ENCODE peak calls at places on chromosomes 3 and 15, in five cellular contexts. One of them, this sample, is unnamed. For H3K4me1, the result is how much of the 10 kb centered on the place peaks cover.

GRCh38 chr15:90982135-90982534 is 12.2 kb downstream of the PRC1 start:
- DNase-seq in HCT116: no peak
- DNase-seq in breast epithelium: no peak
- DNase-seq in stomach: no peak
- DNase-seq in K562: no peak
- DNase-seq in this sample: no peak

GRCh38 chr3:196080997-196081833 is 675 bp downstream of the TFRC start:
- DNase-seq in HCT116: no peak
- DNase-seq in stomach: peak
- DNase-seq in breast epithelium: peak
- DNase-seq in K562: peak
- DNase-seq in this sample: no peak

GRCh38 chr3:71129611-71130515 is 453.7 kb downstream of the FOXP1 start:
- DNase-seq in K562: no peak
- DNase-seq in breast epithelium: no peak
- DNase-seq in stomach: no peak
- DNase-seq in HCT116: no peak
- DNase-seq in this sample: no peak

GRCh38 chr3:185856652-185857051 is 31.8 kb upstream of the IGF2BP2 start:
- DNase-seq in breast epithelium: no peak
- DNase-seq in HCT116: no peak
- DNase-seq in K562: no peak
- DNase-seq in stomach: no peak
- DNase-seq in this sample: no peak

GRCh38 chr3:5053021-5053831 is 68.9 kb upstream of the ARL8B start:
- DNase-seq in stomach: no peak
- DNase-seq in K562: no peak
- DNase-seq in breast epithelium: no peak
- DNase-seq in HCT116: no peak
- DNase-seq in this sample: no peak

GRCh38 chr15:67109141-67110034 is 44.0 kb downstream of the SMAD3 start:
- DNase-seq in stomach: no peak
- DNase-seq in breast epithelium: no peak
- DNase-seq in K562: no peak
- DNase-seq in HCT116: no peak
- DNase-seq in this sample: no peak

GRCh38 chr3:59567656-59568055 is 517.8 kb upstream of the CFAP20DC start:
- DNase-seq in breast epithelium: no peak
- DNase-seq in HCT116: no peak
- DNase-seq in stomach: no peak
- DNase-seq in K562: no peak
- DNase-seq in this sample: no peak

GRCh38 chr3:139280027-139280671 is 63.7 kb upstream of the MRPS22 start:
- DNase-seq in HCT116: no peak
- DNase-seq in K562: no peak
- DNase-seq in breast epithelium: no peak
- DNase-seq in stomach: no peak
- DNase-seq in this sample: no peak

GRCh38 chr15:20340331-20340811 is 201.2 kb downstream of the GOLGA6L6 start:
- DNase-seq in HCT116: no peak
- DNase-seq in stomach: peak
- DNase-seq in breast epithelium: peak
- DNase-seq in K562: peak
- DNase-seq in this sample: peak

GRCh38 chr15:72541714-72542113 is 67.6 kb downstream of the ARIH1 start:
- DNase-seq in stomach: no peak
- DNase-seq in K562: no peak
- DNase-seq in breast epithelium: no peak
- DNase-seq in HCT116: no peak
- DNase-seq in this sample: no peak

GRCh38 chr3:123757281-123757940 is 126.7 kb downstream of the MYLK start:
- DNase-seq in HCT116: no peak
- DNase-seq in breast epithelium: peak
- DNase-seq in stomach: no peak
- DNase-seq in K562: no peak
- DNase-seq in this sample: no peak

GRCh38 chr15:73341886-73342600 is 26.7 kb downstream of the HCN4 start:
- DNase-seq in breast epithelium: peak
- DNase-seq in stomach: no peak
- DNase-seq in K562: no peak
- DNase-seq in HCT116: no peak
- DNase-seq in this sample: no peak

GRCh38 chr3:166243511-166243910 is 406.3 kb upstream of the BCHE start:
- DNase-seq in breast epithelium: no peak
- DNase-seq in stomach: no peak
- DNase-seq in HCT116: no peak
- DNase-seq in K562: no peak
- DNase-seq in this sample: no peak

GRCh38 chr3:13364602-13365271 is 55.4 kb downstream of the NUP210 start:
- DNase-seq in stomach: no peak
- DNase-seq in K562: no peak
- DNase-seq in breast epithelium: no peak
- DNase-seq in HCT116: no peak
- DNase-seq in this sample: no peak

GRCh38 chr3:11370961-11371360 is 98.8 kb downstream of the ATG7 start:
- DNase-seq in HCT116: no peak
- DNase-seq in stomach: no peak
- DNase-seq in K562: no peak
- DNase-seq in breast epithelium: no peak
- DNase-seq in this sample: no peak

GRCh38 chr15:20295238-20295811 is 246.3 kb downstream of the GOLGA6L6 start:
- DNase-seq in K562: peak
- DNase-seq in breast epithelium: peak
- DNase-seq in stomach: no peak
- DNase-seq in HCT116: no peak
- DNase-seq in this sample: no peak

GRCh38 chr3:112136959-112137693 is 4.1 kb upstream of the GCSAM start:
- DNase-seq in stomach: no peak
- DNase-seq in HCT116: peak
- DNase-seq in breast epithelium: no peak
- DNase-seq in K562: peak
- DNase-seq in this sample: no peak

GRCh38 chr15:64975390-64975789 is 14.3 kb downstream of the SPG21 start:
- DNase-seq in breast epithelium: no peak
- DNase-seq in stomach: no peak
- DNase-seq in K562: no peak
- DNase-seq in HCT116: no peak
- DNase-seq in this sample: no peak

GRCh38 chr15:46312133-46312740 is 677.4 kb downstream of the SQOR start:
- DNase-seq in HCT116: peak
- DNase-seq in K562: peak
- DNase-seq in stomach: peak
- DNase-seq in breast epithelium: peak
- DNase-seq in this sample: no peak

GRCh38 chr3:94291686-94292085 is 228.8 kb downstream of the NSUN3 start:
- DNase-seq in stomach: no peak
- DNase-seq in breast epithelium: no peak
- DNase-seq in K562: no peak
- DNase-seq in HCT116: no peak
- DNase-seq in this sample: no peak

GRCh38 chr15:91790826-91791225 is 62.7 kb upstream of the SLCO3A1 start:
- DNase-seq in HCT116: no peak
- DNase-seq in breast epithelium: no peak
- DNase-seq in stomach: no peak
- DNase-seq in K562: no peak
- DNase-seq in this sample: no peak

DNA sequence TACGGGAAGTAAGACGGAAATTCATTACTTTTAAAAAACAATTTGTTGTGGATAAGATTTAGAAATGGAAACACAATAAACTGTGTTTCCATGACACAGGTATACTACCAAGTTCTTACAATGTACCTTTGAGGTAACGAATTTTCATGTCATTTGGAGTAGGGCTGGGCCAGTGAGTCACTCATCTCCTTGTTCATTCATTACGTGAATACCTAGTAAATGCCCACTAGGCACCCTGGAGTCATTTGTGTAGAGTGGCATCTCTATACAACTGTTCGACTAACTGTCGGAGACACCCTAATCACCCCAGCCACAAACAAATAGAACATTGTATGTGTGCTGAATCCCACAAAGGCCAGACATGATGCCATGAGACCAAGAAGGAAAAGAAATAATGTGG is 94.8 kb downstream of the IGF1R start:
- DNase-seq in breast epithelium: no peak
- DNase-seq in stomach: no peak
- DNase-seq in K562: no peak
- DNase-seq in HCT116: no peak
- DNase-seq in this sample: no peak
- H3K4me1 ChIP-seq in breast epithelium: under half
- H3K4me1 ChIP-seq in stomach: half or more
- H3K4me1 ChIP-seq in K562: under half
- H3K4me1 ChIP-seq in HCT116: under half
- H3K4me1 ChIP-seq in this sample: under half

GRCh38 chr3:147419731-147420360 is 10.7 kb downstream of the ZIC1 start:
- DNase-seq in K562: no peak
- DNase-seq in HCT116: no peak
- DNase-seq in stomach: no peak
- DNase-seq in breast epithelium: no peak
- DNase-seq in this sample: no peak

GRCh38 chr3:147417896-147418295 is 8.7 kb downstream of the ZIC1 start:
- DNase-seq in stomach: no peak
- DNase-seq in breast epithelium: no peak
- DNase-seq in HCT116: no peak
- DNase-seq in K562: no peak
- DNase-seq in this sample: no peak

GRCh38 chr3:147419062-147419701 is 10.0 kb downstream of the ZIC1 start:
- DNase-seq in stomach: no peak
- DNase-seq in breast epithelium: no peak
- DNase-seq in K562: peak
- DNase-seq in HCT116: no peak
- DNase-seq in this sample: no peak

GRCh38 chr3:147420361-147421183 is 11.4 kb downstream of the ZIC1 start:
- DNase-seq in stomach: no peak
- DNase-seq in K562: no peak
- DNase-seq in HCT116: no peak
- DNase-seq in breast epithelium: no peak
- DNase-seq in this sample: no peak

DNA sequence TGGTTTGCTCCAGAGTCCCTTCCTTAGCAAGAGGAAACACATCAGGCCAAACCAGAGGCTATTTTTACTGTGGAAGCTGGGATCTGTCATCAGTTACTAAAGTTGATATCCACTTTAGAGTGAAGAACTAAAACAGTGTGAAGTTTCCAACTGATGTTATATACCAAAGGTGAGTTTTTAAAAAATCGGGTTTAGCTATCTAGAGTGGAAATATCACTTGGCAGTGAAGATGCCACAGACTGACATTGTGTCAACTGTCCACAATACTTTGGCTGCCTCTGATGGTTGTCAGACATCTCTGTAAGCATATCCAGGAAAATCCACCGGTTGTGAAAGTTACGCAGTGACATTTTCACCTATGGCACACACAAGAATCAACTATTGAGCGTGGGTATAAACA is 9.2 kb downstream of the ZIC1 start:
- DNase-seq in breast epithelium: no peak
- DNase-seq in stomach: no peak
- DNase-seq in K562: no peak
- DNase-seq in HCT116: no peak
- DNase-seq in this sample: no peak
- TF ChIP-seq CTCF in breast epithelium: no peak
- TF ChIP-seq CTCF in stomach: no peak
- TF ChIP-seq CTCF in K562: no peak
- TF ChIP-seq CTCF in HCT116: no peak
- TF ChIP-seq CTCF in this sample: no peak

GRCh38 chr15:84834969-84835368 is 17.8 kb downstream of the ALPK3 start:
- DNase-seq in breast epithelium: no peak
- DNase-seq in K562: no peak
- DNase-seq in stomach: no peak
- DNase-seq in HCT116: no peak
- DNase-seq in this sample: no peak

GRCh38 chr15:84834227-84834955 is 17.2 kb downstream of the ALPK3 start:
- DNase-seq in breast epithelium: no peak
- DNase-seq in K562: no peak
- DNase-seq in HCT116: no peak
- DNase-seq in stomach: no peak
- DNase-seq in this sample: no peak

GRCh38 chr15:84832446-84833040 is 15.4 kb downstream of the ALPK3 start:
- DNase-seq in HCT116: no peak
- DNase-seq in K562: no peak
- DNase-seq in breast epithelium: no peak
- DNase-seq in stomach: no peak
- DNase-seq in this sample: no peak

GRCh38 chr15:84835661-84836384 is 18.7 kb downstream of the ALPK3 start:
- DNase-seq in breast epithelium: no peak
- DNase-seq in stomach: no peak
- DNase-seq in K562: no peak
- DNase-seq in HCT116: no peak
- DNase-seq in this sample: no peak

DNA sequence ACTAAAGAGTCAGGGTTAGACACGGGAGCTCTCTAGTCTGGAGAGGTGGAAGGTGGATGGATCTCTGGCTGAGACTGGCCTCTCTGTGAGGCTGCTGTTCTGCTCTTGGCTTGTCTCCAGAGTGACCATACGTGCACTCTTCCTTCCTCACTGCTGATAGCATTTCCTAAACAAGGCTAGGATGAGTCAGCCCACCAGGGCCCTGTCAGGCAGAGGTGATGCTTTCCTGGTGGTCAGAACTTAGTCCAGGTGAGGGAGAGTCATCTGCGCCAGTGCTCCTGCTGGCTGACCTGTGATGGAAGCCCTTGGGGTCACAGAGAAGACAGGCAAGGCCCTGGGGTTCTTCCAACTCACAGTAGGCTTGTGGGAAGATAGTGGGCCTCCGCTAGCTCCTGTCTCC is 16.3 kb downstream of the ALPK3 start:
- DNase-seq in HCT116: no peak
- DNase-seq in breast epithelium: no peak
- DNase-seq in stomach: no peak
- DNase-seq in K562: peak
- DNase-seq in this sample: no peak
- TF ChIP-seq POLR2AphosphoS5 in HCT116: no peak
- TF ChIP-seq POLR2AphosphoS5 in breast epithelium: no peak
- TF ChIP-seq POLR2AphosphoS5 in stomach: no peak
- TF ChIP-seq POLR2AphosphoS5 in K562: no peak
- TF ChIP-seq POLR2AphosphoS5 in this sample: peak

DNA sequence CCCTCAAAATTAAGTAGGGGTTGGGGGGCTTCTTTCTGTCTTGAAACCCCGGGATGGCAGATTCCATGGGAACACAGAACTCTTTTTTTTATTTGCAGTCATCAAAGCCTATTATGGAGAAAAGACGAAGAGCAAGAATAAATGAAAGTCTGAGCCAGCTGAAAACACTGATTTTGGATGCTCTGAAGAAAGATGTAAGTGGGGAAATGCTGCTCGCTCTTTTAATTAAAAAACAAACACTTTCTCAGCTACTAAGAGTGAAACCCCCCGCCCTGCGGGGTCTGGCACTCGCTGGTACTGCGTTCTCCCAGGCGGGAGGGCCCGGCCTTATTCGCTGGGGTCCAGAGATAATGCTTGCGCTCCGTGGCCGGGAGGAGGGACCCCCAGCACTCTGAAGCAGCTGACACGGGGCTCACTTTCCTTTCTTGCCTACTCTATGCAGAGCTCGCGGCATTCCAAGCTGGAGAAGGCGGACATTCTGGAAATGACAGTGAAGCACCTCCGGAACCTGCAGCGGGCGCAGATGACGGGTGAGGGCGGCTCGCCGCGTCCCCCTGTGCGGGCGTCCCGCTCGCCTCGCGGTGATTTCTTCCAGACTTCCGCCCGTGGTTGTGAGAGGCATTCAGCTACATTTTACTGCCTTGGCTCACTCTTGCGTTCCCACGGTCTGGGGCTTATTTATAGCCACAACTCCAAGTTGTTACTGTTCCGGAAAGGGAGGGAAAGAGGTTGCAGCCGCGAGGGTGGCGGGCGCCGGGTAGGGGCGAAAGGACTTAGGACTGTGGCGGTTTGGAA is 768 bp downstream of the HES1 start:
- DNase-seq in HCT116: no peak
- DNase-seq in breast epithelium: no peak
- DNase-seq in K562: no peak
- DNase-seq in stomach: peak
- DNase-seq in this sample: no peak
- H3K4me1 ChIP-seq in HCT116: half or more
- H3K4me1 ChIP-seq in breast epithelium: under half
- H3K4me1 ChIP-seq in K562: under half
- H3K4me1 ChIP-seq in stomach: half or more
- H3K4me1 ChIP-seq in this sample: half or more